ENCODE peak calls at places on chromosomes 13 and 19, in six cellular contexts. E is cardiac fibroblast, N is nephron progenitor cell, B is AG04450, Y is A549, S is uterus. Z is an unnamed sample.
A peak's percentile ranks its signal among the peaks of the same experiment; 100 is the strongest.

GRCh38 chr19:17114414-17114831 is 38.8 kb downstream of the MYO9B start:
- DNase-seq in S (no peak), N (no peak), B (no peak), E (no peak), Y (no peak), Z (no peak)

GRCh38 chr13:77492982-77493381 is 42.5 kb upstream of the SCEL start:
- DNase-seq in S (no peak), Y (peak; percentile 42), N (no peak), E (peak; percentile 58), B (no peak), Z (peak; percentile 32)

GRCh38 chr13:32537580-32538233 is 888 bp downstream of the N4BP2L2 start:
- DNase-seq in Y (peak; percentile 8), N (peak; percentile 37), S (peak; percentile 29), E (peak; percentile 22), B (no peak), Z (no peak)

GRCh38 chr19:39126593-39127187 is 1.1 kb downstream of the PAK4 start:
- DNase-seq in Y (peak; percentile 93), S (no peak), N (no peak), E (no peak), B (no peak), Z (no peak)

GRCh38 chr13:29619995-29620394 is 24.5 kb upstream of the SLC7A1 start:
- DNase-seq in Y (no peak), E (peak; percentile 48), N (no peak), S (no peak), B (no peak), Z (no peak)

GRCh38 chr19:47429140-47429793 is 9.9 kb upstream of the MEIS3 start:
- DNase-seq in N (peak; percentile 18), B (no peak), Y (no peak), E (no peak), S (no peak), Z (no peak)

GRCh38 chr13:93819331-93819730 is 592.7 kb downstream of the GPC6 start:
- DNase-seq in Y (no peak), E (no peak), N (no peak), B (no peak), S (no peak), Z (no peak)

GRCh38 chr13:23505007-23505406 is 65.2 kb upstream of the TNFRSF19 start:
- DNase-seq in S (no peak), N (peak; percentile 6), Y (no peak), E (peak; percentile 34), B (no peak), Z (no peak)

GRCh38 chr19:6717036-6717435 is 3.4 kb downstream of the C3 start:
- DNase-seq in N (no peak), E (no peak), Y (no peak), S (no peak), B (no peak), Z (no peak)

GRCh38 chr19:20926796-20927195 is 3.7 kb downstream of the ZNF85 start:
- DNase-seq in Y (no peak), B (no peak), N (no peak), E (peak; percentile 3), S (no peak), Z (no peak)

GRCh38 chr13:23867027-23867491 is 22.1 kb downstream of the MIPEP start:
- DNase-seq in N (no peak), S (no peak), Y (peak; percentile 17), E (peak; percentile 72), B (no peak), Z (no peak)

GRCh38 chr19:53086949-53087348 is 16.3 kb downstream of the ZNF160 start:
- DNase-seq in N (no peak), S (peak; percentile 17), E (peak; percentile 86), Y (no peak), B (no peak), Z (no peak)

GRCh38 chr13:98390086-98390697 is 186.7 kb downstream of the STK24 start:
- DNase-seq in S (no peak), B (no peak), N (no peak), Y (no peak), E (peak; percentile 5), Z (no peak)

GRCh38 chr13:66691149-66691548 is 539.0 kb downstream of the PCDH9 start:
- DNase-seq in S (no peak), E (peak; percentile 22), N (no peak), Y (no peak), B (no peak), Z (no peak)

GRCh38 chr13:86684402-86684801 is 885.2 kb upstream of the SLITRK6 start:
- DNase-seq in N (no peak), E (no peak), B (no peak), S (no peak), Y (no peak), Z (no peak)

GRCh38 chr13:95204231-95204765 is 97.0 kb downstream of the ABCC4 start:
- DNase-seq in E (no peak), S (no peak), N (no peak), B (no peak), Y (no peak), Z (no peak)

GRCh38 chr13:106299616-106300015 is 235.8 kb downstream of the EFNB2 start:
- DNase-seq in Y (no peak), S (no peak), N (no peak), E (no peak), B (no peak), Z (no peak)

GRCh38 chr19:55472463-55472862 is 4.0 kb upstream of the ZNF628 start:
- DNase-seq in B (no peak), S (no peak), Y (peak; percentile 80), E (peak; percentile 71), N (no peak), Z (no peak)

GRCh38 chr13:110055089-110055488 is 251.9 kb downstream of the COL4A1 start:
- DNase-seq in N (no peak), Y (no peak), E (no peak), S (no peak), B (no peak), Z (peak; percentile 21)

GRCh38 chr19:18541992-18542935 is 1.1 kb downstream of the FKBP8 start:
- DNase-seq in N (peak; percentile 35), S (no peak), E (peak; percentile 21), B (no peak), Y (no peak), Z (no peak)

GRCh38 chr19:45008554-45008953 is 7.3 kb downstream of the RELB start:
- DNase-seq in E (no peak), B (no peak), Y (no peak), N (no peak), S (no peak), Z (no peak)

GRCh38 chr13:105139380-105140285 is 1395.8 kb downstream of the EFNB2 start:
- DNase-seq in E (peak; percentile 50), Y (peak; percentile 52), B (no peak), S (no peak), N (no peak), Z (peak; percentile 73)

GRCh38 chr19:50893047-50893737 is 18.0 kb downstream of the KLK4 start:
- DNase-seq in Y (peak; percentile 62), E (no peak), B (no peak), S (no peak), N (no peak), Z (no peak)
- TF ChIP-seq CTCF in Y (no peak), E (no peak), B (no peak), S (no peak), N (no peak), Z (no peak)

DNA sequence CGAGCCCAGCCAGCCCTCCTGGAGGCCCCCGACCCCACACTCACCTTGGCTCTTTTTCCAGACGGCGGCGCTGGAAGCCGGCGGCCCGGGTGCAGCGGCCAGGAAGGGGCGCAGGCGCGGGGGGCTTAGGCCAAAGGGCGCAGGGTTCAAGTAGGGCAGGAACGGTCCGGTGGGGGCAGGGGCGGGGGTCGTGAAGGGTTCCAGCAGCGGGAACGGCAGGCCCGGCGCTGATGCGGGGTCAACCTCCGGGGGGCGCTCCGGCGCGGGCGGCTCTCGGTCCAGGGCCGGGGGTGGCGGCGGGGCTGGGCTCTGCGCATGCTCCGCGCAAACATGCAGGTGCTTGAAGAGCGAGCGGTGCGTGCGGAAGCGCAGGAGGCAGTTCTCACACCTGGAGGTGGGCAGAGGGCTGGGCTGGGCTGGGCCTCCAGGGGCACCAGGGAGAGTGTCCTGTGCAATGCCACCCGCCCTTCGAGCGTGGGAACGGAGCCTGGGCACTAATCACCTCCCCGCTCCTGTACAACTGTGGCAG is 2.3 kb downstream of the ZNF414 start:
- DNase-seq in Y (no peak), S (no peak), N (no peak), B (no peak), E (no peak), Z (no peak)
- TF ChIP-seq CTCF in Y (no peak), S (no peak), N (no peak), B (no peak), E (no peak), Z (no peak)

DNA sequence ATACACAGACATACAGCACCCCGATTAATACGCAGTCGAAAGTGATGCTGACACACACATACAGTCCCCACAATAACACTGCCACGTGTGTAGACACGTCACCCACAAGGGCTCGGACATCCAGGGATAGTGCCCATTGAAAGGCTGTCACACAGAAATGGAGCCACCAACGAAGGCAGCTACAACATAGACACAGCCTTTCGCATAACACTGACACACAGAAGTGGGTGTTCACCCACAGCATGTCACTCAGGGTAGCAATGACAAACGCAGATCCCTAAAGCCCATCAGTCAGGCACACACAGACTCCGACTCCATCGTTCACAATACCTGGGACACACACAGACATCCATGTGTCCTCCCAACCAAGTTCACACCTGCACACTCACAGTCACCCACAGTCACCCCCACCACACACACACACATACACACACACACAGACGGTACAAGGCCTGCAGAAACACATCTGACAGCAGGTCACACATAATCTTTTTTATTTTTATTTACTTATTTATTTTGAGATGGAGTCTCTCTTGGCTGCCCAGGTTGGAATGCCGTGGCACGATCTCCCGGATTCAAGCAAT is 10.4 kb upstream of the NANOS3 start:
- DNase-seq in E (no peak), N (no peak), S (no peak), B (no peak), Y (no peak), Z (peak; percentile 26)
- TF ChIP-seq CTCF in E (no peak), N (no peak), S (no peak), B (no peak), Y (no peak), Z (no peak)

GRCh38 chr13:111216166-111216960 is 101.3 kb downstream of the ARHGEF7 start:
- DNase-seq in Y (peak; percentile 20), E (no peak), N (peak; percentile 64), B (no peak), S (no peak), Z (peak; percentile 43)
- TF ChIP-seq CTCF in Y (peak; percentile 39), E (peak; percentile 49), N (peak; percentile 40), B (peak; percentile 53), S (peak; percentile 41), Z (peak; percentile 19)